ENCODE peak calls at places on chromosomes 12 and 14, in five cellular contexts. N is A549, O is HCT116, R is H9, A is GM23338. W is an unnamed sample.

GRCh38 chr12:52680363-52680762 is at the start of gene KRT1:
- DNase-seq in N (no peak), O (no peak), R (no peak), A (no peak), W (no peak)

GRCh38 chr12:113130457-113131135 is 5.0 kb downstream of the RASAL1 start:
- DNase-seq in N (peak), O (no peak), R (peak), A (peak), W (peak)

GRCh38 chr12:103997277-103997900 is 31.7 kb downstream of the TDG start:
- DNase-seq in N (no peak), O (no peak), R (no peak), A (peak), W (no peak)

GRCh38 chr14:20667957-20668356 is 16.4 kb upstream of the RNASE4 start:
- DNase-seq in N (no peak), O (no peak), R (no peak), A (no peak), W (no peak)

GRCh38 chr12:123067654-123068053 is 83.2 kb downstream of the PITPNM2 start:
- DNase-seq in N (no peak), O (no peak), R (no peak), A (no peak), W (no peak)

GRCh38 chr12:98646165-98646764 is 1.2 kb downstream of the APAF1 start:
- DNase-seq in N (peak), O (peak), R (no peak), A (no peak), W (peak)

GRCh38 chr14:71290960-71291466 is 383.8 kb downstream of the PCNX1 start:
- DNase-seq in N (peak), O (peak), R (no peak), A (no peak), W (no peak)

GRCh38 chr12:124898200-124898950 is 16.1 kb downstream of the UBC start:
- DNase-seq in N (peak), O (no peak), R (peak), A (peak), W (peak)

GRCh38 chr12:100554608-100555077 is 18.8 kb upstream of the GAS2L3 start:
- DNase-seq in N (peak), O (peak), R (peak), A (peak), W (peak)

GRCh38 chr12:102417055-102417454 is 63.3 kb downstream of the IGF1 start:
- DNase-seq in N (peak), O (no peak), R (no peak), A (no peak), W (no peak)

GRCh38 chr14:102187583-102188001 is 47.9 kb downstream of the WDR20 start:
- DNase-seq in N (no peak), O (no peak), R (no peak), A (no peak), W (no peak)

GRCh38 chr12:101351682-101352081 is 55.9 kb downstream of the ARL1 start:
- DNase-seq in N (no peak), O (no peak), R (no peak), A (no peak), W (no peak)

GRCh38 chr12:74021937-74022336 is 515.7 kb upstream of the ATXN7L3B start:
- DNase-seq in N (peak), O (peak), R (peak), A (peak), W (peak)

GRCh38 chr12:89060133-89060532 is 292.2 kb downstream of the DUSP6 start:
- DNase-seq in N (no peak), O (no peak), R (no peak), A (no peak), W (peak)

GRCh38 chr14:65958664-65959562 is 527.3 kb upstream of the CCDC196 start:
- DNase-seq in N (peak), O (peak), R (no peak), A (peak), W (peak)

DNA sequence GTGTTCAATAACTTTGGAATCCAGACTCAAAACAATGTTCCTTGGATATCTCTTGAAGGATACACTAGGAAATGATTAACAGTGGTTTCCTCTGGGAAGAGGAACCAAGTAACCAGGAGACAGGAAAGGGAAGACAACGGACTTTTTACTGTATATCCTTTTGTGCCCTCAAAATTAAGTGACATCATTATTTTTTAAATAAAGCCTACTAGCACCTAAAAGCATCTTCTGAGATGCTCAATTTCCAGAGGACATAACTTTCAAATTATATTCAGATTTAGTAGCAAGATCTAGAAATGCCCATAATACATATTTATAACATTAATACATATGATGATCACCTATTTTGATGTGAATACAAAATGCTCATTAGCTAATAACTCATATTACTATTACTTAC is 6.5 kb downstream of the HECTD1 start:
- DNase-seq in N (no peak), O (no peak), R (no peak), A (no peak), W (no peak)
- H3K4me2 ChIP-seq in N (no peak), O (peak), R (no peak), A (no peak), W (no peak)

DNA sequence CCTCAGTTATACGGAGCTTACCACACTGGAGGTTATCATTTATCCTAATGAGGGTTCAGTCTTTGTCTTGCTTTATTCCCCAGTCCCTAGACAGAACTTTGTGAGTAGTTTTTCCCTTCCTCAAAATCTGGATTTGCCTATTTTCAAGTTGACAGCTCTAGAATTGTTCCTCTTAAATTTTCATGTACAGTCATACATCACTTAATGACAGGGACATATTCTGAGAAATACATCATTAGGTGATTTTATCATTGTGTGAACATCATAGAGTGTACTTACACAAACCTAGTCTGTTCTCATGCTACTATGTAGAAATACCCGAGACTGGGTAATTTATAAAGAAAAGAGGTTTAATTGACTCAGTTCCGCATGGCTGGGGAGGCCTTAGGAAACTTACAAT is 3.1 kb downstream of the PRKAB1 start:
- DNase-seq in N (no peak), O (no peak), R (no peak), A (no peak), W (no peak)
- H3K4me2 ChIP-seq in N (no peak), O (no peak), R (no peak), A (no peak), W (no peak)

GRCh38 chr12:68481181-68481941 is 129.3 kb upstream of the RAP1B start:
- DNase-seq in N (no peak), O (no peak), R (no peak), A (no peak), W (no peak)

GRCh38 chr12:68482014-68482413 is 128.7 kb upstream of the RAP1B start:
- DNase-seq in N (no peak), O (no peak), R (no peak), A (no peak), W (no peak)

GRCh38 chr12:68480526-68480925 is 130.2 kb upstream of the RAP1B start:
- DNase-seq in N (no peak), O (no peak), R (no peak), A (no peak), W (no peak)

GRCh38 chr12:68483592-68484373 is 126.9 kb upstream of the RAP1B start:
- DNase-seq in N (peak), O (no peak), R (no peak), A (no peak), W (no peak)

DNA sequence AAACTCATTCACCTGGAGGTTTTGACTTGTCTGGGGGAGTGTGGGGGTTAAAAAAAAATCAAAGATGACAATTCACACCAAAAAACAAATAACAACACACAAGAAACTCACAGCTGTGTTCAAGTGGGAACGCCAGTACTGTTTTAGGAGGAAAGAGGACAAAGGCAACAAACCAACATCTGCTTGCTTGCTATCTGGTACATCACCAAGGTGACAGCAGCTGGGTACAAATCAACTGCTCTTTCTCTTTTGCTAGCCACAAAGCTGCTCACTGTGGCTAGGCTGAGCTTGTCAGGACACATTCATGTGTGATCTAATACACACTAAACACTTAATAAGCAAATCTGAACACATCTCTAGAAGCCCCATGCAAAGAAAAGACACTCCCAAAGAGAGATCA is 128.0 kb upstream of the RAP1B start:
- DNase-seq in N (no peak), O (no peak), R (no peak), A (no peak), W (no peak)
- H3K4me2 ChIP-seq in N (no peak), O (no peak), R (no peak), A (no peak), W (no peak)

GRCh38 chr12:32681272-32681671 is 2.2 kb downstream of the DNM1L start:
- DNase-seq in N (no peak), O (no peak), R (no peak), A (no peak), W (no peak)
- H3K4me2 ChIP-seq in N (peak), O (peak), R (peak), A (peak), W (peak)

GRCh38 chr12:93273834-93274705 is 103.7 kb upstream of the NUDT4 start:
- DNase-seq in N (no peak), O (no peak), R (no peak), A (no peak), W (peak)
- H3K4me2 ChIP-seq in N (no peak), O (no peak), R (no peak), A (no peak), W (peak)

GRCh38 chr12:54051916-54052744 is 1.5 kb upstream of the HOXC4 start:
- DNase-seq in N (no peak), O (no peak), R (no peak), A (no peak), W (no peak)
- H3K4me2 ChIP-seq in N (no peak), O (no peak), R (no peak), A (peak), W (no peak)

GRCh38 chr12:32395031-32395430 is 4.3 kb upstream of the FGD4 start:
- DNase-seq in N (no peak), O (no peak), R (no peak), A (no peak), W (no peak)

DNA sequence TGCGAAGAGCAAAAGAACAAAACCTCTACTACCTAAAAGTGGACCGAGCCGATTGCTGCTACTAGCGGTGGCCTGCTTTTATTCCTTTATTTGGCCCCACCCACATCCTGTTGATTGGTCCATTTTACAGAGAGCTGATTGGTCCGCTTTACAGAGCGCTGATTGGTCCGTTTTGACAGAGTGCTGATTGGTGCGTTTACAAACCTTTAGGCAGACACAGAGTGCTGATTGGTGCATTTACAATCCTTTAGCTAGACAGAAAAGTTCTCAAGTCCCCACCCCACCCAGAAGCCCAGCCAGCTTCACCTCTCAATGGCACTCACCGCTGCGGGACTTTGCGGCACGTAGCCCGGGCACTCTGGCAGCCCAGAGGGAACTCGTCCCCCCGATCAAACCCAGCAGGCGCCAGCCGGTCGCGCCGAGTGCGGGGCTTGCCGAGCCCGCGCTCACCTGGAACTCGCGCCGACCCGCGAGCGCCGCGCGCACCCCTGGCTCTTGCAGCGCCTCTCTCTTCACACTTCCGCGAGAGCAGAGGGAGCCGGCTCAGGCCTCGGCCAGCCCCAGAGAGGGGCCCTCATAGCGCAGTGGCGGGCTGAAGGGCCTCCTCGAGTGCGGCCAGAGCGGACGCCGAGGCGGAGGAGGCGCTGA is 8.7 kb upstream of the FGD4 start:
- DNase-seq in N (peak), O (no peak), R (no peak), A (peak), W (no peak)
- H3K4me2 ChIP-seq in N (peak), O (no peak), R (no peak), A (peak), W (no peak)

W was measured in neural progenitor cell.